ENCODE peak calls at places on chromosomes 16 and 17, in six cellular contexts. U is AG04450; S is nucleus accumbens; T is GM12892; L is CD8-positive, alpha-beta memory T cell; Z is suprapubic skin. M is an unnamed sample.

GRCh38 chr17:77494664-77495435 is 354.1 kb downstream of the SEC14L1 start:
- DNase-seq in S (peak), L (peak), U (peak), T (peak), Z (peak), M (peak)

GRCh38 chr17:69523252-69523861 is 108.9 kb downstream of the MAP2K6 start:
- DNase-seq in L (no peak), S (peak), U (peak), T (no peak), Z (no peak), M (no peak)

GRCh38 chr16:86171329-86171728 is 272.4 kb downstream of the IRF8 start:
- DNase-seq in S (no peak), L (no peak), U (peak), T (no peak), Z (no peak), M (no peak)

GRCh38 chr17:63185420-63185819 is 219.4 kb downstream of the TANC2 start:
- DNase-seq in Z (no peak), U (no peak), S (no peak), L (no peak), T (no peak), M (no peak)

GRCh38 chr16:30184430-30185140 is 1.2 kb downstream of the CORO1A start:
- DNase-seq in L (peak), U (no peak), S (no peak), T (no peak), Z (peak), M (no peak)

GRCh38 chr16:87918866-87919680 is 17.3 kb downstream of the CA5A start:
- DNase-seq in Z (no peak), T (no peak), L (no peak), S (no peak), U (no peak), M (no peak)

GRCh38 chr17:32854177-32854576 is 22.7 kb downstream of the MYO1D start:
- DNase-seq in T (no peak), L (no peak), Z (no peak), S (no peak), U (no peak), M (no peak)

GRCh38 chr16:88695218-88695617 is 8.9 kb upstream of the SNAI3 start:
- DNase-seq in L (no peak), U (no peak), T (no peak), Z (no peak), S (no peak), M (no peak)

GRCh38 chr16:56911771-56912541 is 20.0 kb upstream of the HERPUD1 start:
- DNase-seq in Z (no peak), U (no peak), L (no peak), T (peak), S (peak), M (no peak)

M was measured in osteocyte.